ENCODE peak calls at places on chromosomes 16 and 17, in five cellular contexts. S is SJCRH30, L is AG10803, W is fibroblast of mammary gland, D is adipocyte. M is an unnamed sample.

GRCh38 chr16:28935924-28936783 is 4.4 kb downstream of the CD19 start:
- DNase-seq in S (peak; percentile 45), L (peak; percentile 60), W (peak; percentile 76), D (peak; percentile 56), M (peak; percentile 74)

GRCh38 chr17:73648974-73649373 is 4.7 kb upstream of the SDK2 start:
- DNase-seq in S (no peak), L (no peak), W (no peak), D (no peak), M (no peak)

GRCh38 chr16:57265850-57266530 is 18.5 kb downstream of the PLLP start:
- DNase-seq in S (peak; percentile 51), L (peak; percentile 40), W (peak; percentile 20), D (peak; percentile 53), M (no peak)

GRCh38 chr17:76145231-76146052 is 4.4 kb upstream of the FOXJ1 start:
- DNase-seq in S (no peak), L (no peak), W (no peak), D (no peak), M (no peak)

GRCh38 chr17:55237268-55237667 is 27.5 kb upstream of the HLF start:
- DNase-seq in S (no peak), L (peak; percentile 10), W (peak; percentile 1), D (peak; percentile 12), M (peak; percentile 2)

GRCh38 chr17:48054238-48055185 is 6.4 kb downstream of the NFE2L1 start:
- DNase-seq in S (no peak), L (peak; percentile 89), W (peak; percentile 75), D (peak; percentile 61), M (peak; percentile 82)

GRCh38 chr17:44787271-44787940 is 28.6 kb downstream of the ADAM11 start:
- DNase-seq in S (no peak), L (no peak), W (no peak), D (no peak), M (no peak)

GRCh38 chr16:57127836-57128235 is 35.5 kb downstream of the CPNE2 start:
- DNase-seq in S (no peak), L (no peak), W (no peak), D (no peak), M (no peak)

GRCh38 chr17:79907855-79908254 is 68.6 kb upstream of the CBX4 start:
- DNase-seq in S (no peak), L (peak; percentile 23), W (peak; percentile 31), D (no peak), M (peak; percentile 20)

GRCh38 chr16:87996962-87997880 is 46.0 kb downstream of the BANP start:
- DNase-seq in S (no peak), L (peak; percentile 51), W (no peak), D (no peak), M (no peak)

GRCh38 chr17:1847191-1847590 is 17.4 kb downstream of the RPA1 start:
- DNase-seq in S (no peak), L (no peak), W (no peak), D (no peak), M (no peak)

GRCh38 chr17:73430165-73430680 is 118.4 kb upstream of the CDC42EP4 start:
- DNase-seq in S (peak; percentile 66), L (no peak), W (no peak), D (no peak), M (no peak)

GRCh38 chr17:68512967-68513474 is 791 bp downstream of the PRKAR1A start:
- DNase-seq in S (no peak), L (peak; percentile 54), W (peak; percentile 73), D (peak; percentile 72), M (peak; percentile 55)

GRCh38 chr17:14372905-14373559 is 72.2 kb downstream of the HS3ST3B1 start:
- DNase-seq in S (peak; percentile 36), L (no peak), W (no peak), D (no peak), M (no peak)

GRCh38 chr17:38564869-38565268 is 40.9 kb downstream of the SRCIN1 start:
- DNase-seq in S (no peak), L (no peak), W (no peak), D (no peak), M (no peak)

GRCh38 chr17:38562215-38562569 is 43.6 kb downstream of the SRCIN1 start:
- DNase-seq in S (no peak), L (no peak), W (no peak), D (no peak), M (no peak)

GRCh38 chr17:38562903-38563302 is 42.8 kb downstream of the SRCIN1 start:
- DNase-seq in S (no peak), L (no peak), W (no peak), D (no peak), M (no peak)

GRCh38 chr17:38564254-38564605 is 41.5 kb downstream of the SRCIN1 start:
- DNase-seq in S (no peak), L (no peak), W (no peak), D (no peak), M (no peak)

DNA sequence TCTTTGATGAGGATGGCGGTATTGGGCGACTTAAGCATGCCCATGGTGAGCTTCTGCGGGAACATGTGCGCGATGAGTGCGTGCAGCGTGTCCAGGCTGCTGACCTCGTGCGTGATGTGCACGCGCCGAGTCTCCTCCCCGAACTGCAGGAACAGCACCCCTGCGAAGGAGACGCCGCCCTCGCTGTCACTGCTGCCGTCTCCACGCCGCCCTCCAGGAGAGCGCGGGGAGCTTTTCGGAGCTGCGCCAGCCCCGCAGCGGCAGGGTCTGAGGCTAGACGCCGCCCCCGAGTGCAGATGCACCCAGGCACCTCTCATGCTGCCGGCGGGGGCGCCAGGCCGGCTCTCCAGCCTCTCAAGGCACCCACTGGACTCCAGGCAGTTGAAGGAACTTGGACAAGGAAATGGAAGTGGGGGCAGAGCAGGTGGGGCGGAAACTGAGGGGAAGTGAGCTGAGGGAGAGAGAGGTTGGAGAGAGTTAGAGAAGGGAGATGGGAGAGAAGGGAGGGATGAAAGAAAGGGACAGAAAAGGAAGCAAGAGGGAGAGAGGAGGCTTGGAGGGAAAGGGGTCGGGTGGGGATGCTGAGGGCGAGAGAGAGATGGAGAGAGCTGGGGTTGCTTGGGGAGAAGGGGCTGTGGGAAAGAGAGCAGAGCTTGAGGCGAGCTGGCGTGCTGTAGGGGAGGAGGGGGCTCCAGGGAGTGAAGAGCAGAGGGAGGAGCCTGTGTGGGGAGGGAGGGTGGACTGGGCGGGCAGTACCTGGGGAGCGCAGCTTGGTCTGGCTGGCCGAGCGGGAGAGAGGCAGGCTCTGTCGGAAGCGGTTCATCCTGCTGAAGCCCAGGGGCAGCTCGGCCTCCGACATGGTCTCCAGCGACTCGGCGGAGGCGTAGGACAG is 42.1 kb downstream of the SRCIN1 start:
- DNase-seq in S (no peak), L (no peak), W (no peak), D (no peak), M (no peak)
- H3K4me3 ChIP-seq in S (no peak overlapping the region), L (no peak overlapping the region), W (no peak overlapping the region), D (no peak overlapping the region), M (no peak overlapping the region)

GRCh38 chr17:36687736-36688135 is 86.4 kb downstream of the MRM1 start:
- DNase-seq in S (no peak), L (no peak), W (no peak), D (no peak), M (no peak)

GRCh38 chr17:36682804-36683203 is 81.4 kb downstream of the MRM1 start:
- DNase-seq in S (no peak), L (no peak), W (no peak), D (no peak), M (no peak)

GRCh38 chr17:36683387-36683786 is 82.0 kb downstream of the MRM1 start:
- DNase-seq in S (no peak), L (no peak), W (no peak), D (no peak), M (no peak)

GRCh38 chr17:36689089-36689667 is 87.8 kb downstream of the MRM1 start:
- DNase-seq in S (no peak), L (no peak), W (no peak), D (no peak), M (no peak)

DNA sequence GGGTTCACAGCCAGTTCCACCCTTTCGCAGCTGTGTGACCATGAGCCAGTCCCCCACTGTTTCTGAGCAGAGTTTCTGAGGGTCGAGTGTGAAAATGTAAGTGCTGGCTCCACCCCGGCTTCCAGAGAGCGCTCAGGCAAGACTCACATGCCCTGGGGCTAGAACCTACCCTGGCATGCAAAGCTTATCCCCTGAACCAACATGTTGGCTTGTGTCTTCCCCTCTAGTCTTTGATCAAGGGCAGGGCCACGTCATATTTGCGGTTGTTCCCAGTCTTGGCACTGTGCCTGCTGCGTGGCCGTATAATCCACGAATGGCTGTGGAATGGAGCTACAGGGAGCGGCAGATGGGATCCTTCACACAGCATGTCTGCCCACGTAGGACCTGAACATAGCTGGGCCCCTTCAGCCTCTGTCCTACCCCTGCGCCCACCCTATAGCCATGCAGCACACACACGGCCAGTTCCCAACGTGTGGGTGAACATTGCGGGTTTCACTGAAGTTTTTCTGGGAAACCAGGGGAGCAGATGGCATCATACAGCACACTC is 84.8 kb downstream of the MRM1 start:
- DNase-seq in S (peak; percentile 40), L (no peak), W (no peak), D (peak; percentile 9), M (no peak)
- H3K4me3 ChIP-seq in S (no peak overlapping the region), L (no peak overlapping the region), W (no peak overlapping the region), D (no peak overlapping the region), M (no peak overlapping the region)

GRCh38 chr17:74760404-74761105 is 12.1 kb downstream of the NHERF1 start:
- DNase-seq in S (no peak), L (no peak), W (no peak), D (no peak), M (peak; percentile 17)
- H3K4me3 ChIP-seq in S (no peak overlapping the region), L (no peak overlapping the region), W (no peak overlapping the region), D (no peak overlapping the region), M (no peak overlapping the region)

GRCh38 chr16:89563639-89564392 is 3.3 kb downstream of the RPL13 start:
- DNase-seq in S (no peak), L (no peak), W (no peak), D (no peak), M (no peak)
- H3K4me3 ChIP-seq in S (no peak overlapping the region), L (peak overlapping the region; percentile 9), W (peak overlapping the region; percentile 15), D (peak overlapping the region; percentile 21), M (no peak overlapping the region)

GRCh38 chr17:42781639-42782401 is 1.4 kb downstream of the WNK4 start:
- DNase-seq in S (no peak), L (no peak), W (no peak), D (no peak), M (no peak)
- H3K4me3 ChIP-seq in S (no peak overlapping the region), L (peak overlapping the region; percentile 78), W (peak overlapping the region; percentile 64), D (peak overlapping the region; percentile 76), M (peak overlapping the region; percentile 70)

M was measured in astrocyte of the spinal cord.